ENCODE peak calls at places on chromosome 13, in nine cellular contexts. A, O, J, V, Y, L, F, Z and T are unnamed samples.

GRCh38 chr13:47289578-47289977 is 392.7 kb upstream of the HTR2A start:
- DNase-seq in A (no peak), O (no peak), J (no peak), V (no peak), Y (no peak), L (no peak), F (no peak), Z (no peak), T (no peak)

GRCh38 chr13:50357586-50358118 is 342.4 kb downstream of the KCNRG start:
- DNase-seq in A (peak; percentile 67), O (no peak), J (no peak), V (no peak), Y (no peak), L (peak; percentile 50), F (peak; percentile 84), Z (peak; percentile 87), T (no peak)

GRCh38 chr13:110593430-110594130 is 21.8 kb upstream of the NAXD start:
- DNase-seq in A (no peak), O (no peak), J (no peak), V (no peak), Y (no peak), L (peak; percentile 38), F (peak; percentile 76), Z (peak; percentile 64), T (no peak)

GRCh38 chr13:77389617-77389984 is 62.7 kb upstream of the MYCBP2 start:
- DNase-seq in A (no peak), O (no peak), J (no peak), V (no peak), Y (no peak), L (no peak), F (no peak), Z (no peak), T (no peak)

GRCh38 chr13:99144306-99144705 is 56.3 kb upstream of the UBAC2 start:
- DNase-seq in A (no peak), O (no peak), J (no peak), V (no peak), Y (no peak), L (no peak), F (no peak), Z (no peak), T (no peak)

GRCh38 chr13:21050288-21051197 is 10.8 kb downstream of the LATS2 start:
- DNase-seq in A (no peak), O (no peak), J (peak; percentile 9), V (no peak), Y (no peak), L (no peak), F (no peak), Z (no peak), T (no peak)

GRCh38 chr13:57634829-57635165 is 3.3 kb downstream of the PCDH17 start:
- DNase-seq in A (no peak), O (no peak), J (peak; percentile 35), V (no peak), Y (peak; percentile 20), L (no peak), F (no peak), Z (no peak), T (no peak)

GRCh38 chr13:73602295-73602694 is 531.9 kb downstream of the KLF12 start:
- DNase-seq in A (no peak), O (no peak), J (no peak), V (no peak), Y (no peak), L (no peak), F (peak; percentile 29), Z (peak; percentile 19), T (no peak)

GRCh38 chr13:101535192-101535746 is 82.8 kb downstream of the ITGBL1 start:
- DNase-seq in A (no peak), O (no peak), J (no peak), V (no peak), Y (no peak), L (no peak), F (no peak), Z (no peak), T (no peak)

GRCh38 chr13:91368101-91368500 is 20.6 kb downstream of the MIR17HG start:
- DNase-seq in A (no peak), O (no peak), J (no peak), V (no peak), Y (no peak), L (no peak), F (no peak), Z (no peak), T (no peak)

GRCh38 chr13:43802511-43802910 is 15.7 kb upstream of the ENOX1 start:
- DNase-seq in A (no peak), O (no peak), J (no peak), V (no peak), Y (no peak), L (no peak), F (no peak), Z (no peak), T (no peak)

GRCh38 chr13:26707122-26708006 is 53.2 kb downstream of the GPR12 start:
- DNase-seq in A (no peak), O (no peak), J (no peak), V (peak; percentile 50), Y (no peak), L (peak; percentile 56), F (peak; percentile 69), Z (peak; percentile 45), T (no peak)

GRCh38 chr13:103324641-103325040 is 258.4 kb upstream of the SLC10A2 start:
- DNase-seq in A (no peak), O (no peak), J (no peak), V (no peak), Y (no peak), L (no peak), F (no peak), Z (no peak), T (no peak)

GRCh38 chr13:112057434-112057735 is 9.6 kb upstream of the SOX1 start:
- DNase-seq in A (no peak), O (no peak), J (no peak), V (no peak), Y (no peak), L (no peak), F (no peak), Z (no peak), T (no peak)

GRCh38 chr13:45133396-45134118 is 13.2 kb downstream of the GTF2F2 start:
- DNase-seq in A (no peak), O (no peak), J (no peak), V (no peak), Y (no peak), L (no peak), F (peak; percentile 19), Z (no peak), T (no peak)

GRCh38 chr13:45137501-45137880 is 17.2 kb downstream of the GTF2F2 start:
- DNase-seq in A (no peak), O (no peak), J (no peak), V (no peak), Y (no peak), L (no peak), F (no peak), Z (no peak), T (no peak)

GRCh38 chr13:45138282-45138681 is 18.0 kb downstream of the GTF2F2 start:
- DNase-seq in A (no peak), O (no peak), J (no peak), V (no peak), Y (no peak), L (no peak), F (no peak), Z (no peak), T (no peak)

GRCh38 chr13:45136741-45137500 is 16.6 kb downstream of the GTF2F2 start:
- DNase-seq in A (no peak), O (no peak), J (no peak), V (no peak), Y (no peak), L (no peak), F (no peak), Z (no peak), T (no peak)

GRCh38 chr13:45132384-45133064 is 12.2 kb downstream of the GTF2F2 start:
- DNase-seq in A (no peak), O (no peak), J (no peak), V (no peak), Y (no peak), L (no peak), F (no peak), Z (no peak), T (no peak)
- H3K4me3 ChIP-seq in A (no peak overlapping the region), O (no peak overlapping the region), J (no peak overlapping the region), V (no peak overlapping the region), Y (no peak overlapping the region), L (no peak overlapping the region), F (no peak overlapping the region), Z (no peak overlapping the region), T (no peak overlapping the region)

GRCh38 chr13:45207319-45207718 is 6.5 kb upstream of the KCTD4 start:
- DNase-seq in A (no peak), O (no peak), J (no peak), V (no peak), Y (no peak), L (no peak), F (no peak), Z (no peak), T (no peak)
- H3K4me3 ChIP-seq in A (no peak overlapping the region), O (peak overlapping the region; percentile 44), J (no peak overlapping the region), V (no peak overlapping the region), Y (no peak overlapping the region), L (no peak overlapping the region), F (no peak overlapping the region), Z (no peak overlapping the region), T (no peak overlapping the region)

GRCh38 chr13:29471551-29471950 is 123.9 kb downstream of the SLC7A1 start:
- DNase-seq in A (no peak), O (no peak), J (no peak), V (no peak), Y (no peak), L (no peak), F (no peak), Z (no peak), T (no peak)
- H3K4me3 ChIP-seq in A (no peak overlapping the region), O (no peak overlapping the region), J (no peak overlapping the region), V (no peak overlapping the region), Y (no peak overlapping the region), L (no peak overlapping the region), F (no peak overlapping the region), Z (no peak overlapping the region), T (no peak overlapping the region)

GRCh38 chr13:113493315-113493951 is 2.9 kb upstream of the DCUN1D2 start:
- DNase-seq in A (no peak), O (no peak), J (no peak), V (no peak), Y (no peak), L (no peak), F (peak; percentile 94), Z (peak; percentile 96), T (peak; percentile 79)
- H3K4me3 ChIP-seq in A (no peak overlapping the region), O (peak overlapping the region; percentile 32), J (peak overlapping the region; percentile 6), V (no peak overlapping the region), Y (peak overlapping the region; percentile 82), L (peak overlapping the region; percentile 1), F (peak overlapping the region; percentile 28), Z (peak overlapping the region; percentile 26), T (peak overlapping the region; percentile 87)